ENCODE peak calls at places on chromosomes 4 and X, in six cellular contexts. One of them, this sample, is unnamed.

GRCh38 chrX:71653344-71653743 is 14.0 kb upstream of the LOC101059915 start:
- DNase-seq in A549: no peak
- DNase-seq in ovary: no peak
- DNase-seq in K562: no peak
- DNase-seq in suprapubic skin: no peak
- DNase-seq in upper lobe of left lung: no peak
- DNase-seq in this sample: no peak

GRCh38 chrX:24259544-24260240 is 54.2 kb downstream of the SUPT20HL2 start:
- DNase-seq in A549: peak
- DNase-seq in ovary: peak
- DNase-seq in K562: peak
- DNase-seq in suprapubic skin: no peak
- DNase-seq in upper lobe of left lung: no peak
- DNase-seq in this sample: peak

GRCh38 chr4:54543088-54543795 is 114.5 kb upstream of the KIT start:
- DNase-seq in A549: no peak
- DNase-seq in ovary: no peak
- DNase-seq in K562: no peak
- DNase-seq in suprapubic skin: no peak
- DNase-seq in upper lobe of left lung: no peak
- DNase-seq in this sample: no peak

GRCh38 chrX:68503830-68504229 is 5.0 kb downstream of the YIPF6 start:
- DNase-seq in A549: no peak
- DNase-seq in ovary: no peak
- DNase-seq in K562: no peak
- DNase-seq in suprapubic skin: no peak
- DNase-seq in upper lobe of left lung: no peak
- DNase-seq in this sample: no peak

GRCh38 chr4:17055788-17056187 is 157.3 kb upstream of the LDB2 start:
- DNase-seq in A549: no peak
- DNase-seq in ovary: no peak
- DNase-seq in K562: no peak
- DNase-seq in suprapubic skin: no peak
- DNase-seq in upper lobe of left lung: no peak
- DNase-seq in this sample: no peak

GRCh38 chrX:130330706-130331105 is 9.0 kb upstream of the SLC25A14 start:
- DNase-seq in A549: peak
- DNase-seq in ovary: peak
- DNase-seq in K562: peak
- DNase-seq in suprapubic skin: no peak
- DNase-seq in upper lobe of left lung: no peak
- DNase-seq in this sample: no peak

GRCh38 chr4:10008208-10009005 is 12.9 kb downstream of the SLC2A9 start:
- DNase-seq in A549: no peak
- DNase-seq in ovary: peak
- DNase-seq in K562: no peak
- DNase-seq in suprapubic skin: no peak
- DNase-seq in upper lobe of left lung: no peak
- DNase-seq in this sample: no peak

GRCh38 chrX:133258481-133258880 is 40.3 kb upstream of the TFDP3 start:
- DNase-seq in A549: no peak
- DNase-seq in ovary: no peak
- DNase-seq in K562: no peak
- DNase-seq in suprapubic skin: no peak
- DNase-seq in upper lobe of left lung: no peak
- DNase-seq in this sample: no peak

GRCh38 chr4:94757192-94758140 is at the start of gene BMPR1B:
- DNase-seq in A549: peak
- DNase-seq in ovary: peak
- DNase-seq in K562: no peak
- DNase-seq in suprapubic skin: no peak
- DNase-seq in upper lobe of left lung: peak
- DNase-seq in this sample: no peak

GRCh38 chr4:111641813-111642579 is 503.3 kb upstream of the FAM241A start:
- DNase-seq in A549: peak
- DNase-seq in ovary: no peak
- DNase-seq in K562: peak
- DNase-seq in suprapubic skin: peak
- DNase-seq in upper lobe of left lung: no peak
- DNase-seq in this sample: peak

GRCh38 chr4:22434895-22435294 is 81.0 kb downstream of the ADGRA3 start:
- DNase-seq in A549: peak
- DNase-seq in ovary: no peak
- DNase-seq in K562: peak
- DNase-seq in suprapubic skin: no peak
- DNase-seq in upper lobe of left lung: no peak
- DNase-seq in this sample: no peak

GRCh38 chrX:41238543-41238942 is 95.4 kb upstream of the DDX3X start:
- DNase-seq in A549: peak
- DNase-seq in ovary: no peak
- DNase-seq in K562: peak
- DNase-seq in suprapubic skin: no peak
- DNase-seq in upper lobe of left lung: no peak
- DNase-seq in this sample: no peak

GRCh38 chrX:83511208-83511607 is 3.1 kb downstream of the POU3F4 start:
- DNase-seq in A549: no peak
- DNase-seq in ovary: no peak
- DNase-seq in K562: no peak
- DNase-seq in suprapubic skin: no peak
- DNase-seq in upper lobe of left lung: peak
- DNase-seq in this sample: no peak

GRCh38 chr4:8010618-8011017 is 71.0 kb upstream of the AFAP1 start:
- DNase-seq in A549: no peak
- DNase-seq in ovary: no peak
- DNase-seq in K562: no peak
- DNase-seq in suprapubic skin: no peak
- DNase-seq in upper lobe of left lung: no peak
- DNase-seq in this sample: peak

GRCh38 chr4:7295917-7296660 is 103.8 kb downstream of the SORCS2 start:
- DNase-seq in A549: peak
- DNase-seq in ovary: peak
- DNase-seq in K562: peak
- DNase-seq in suprapubic skin: no peak
- DNase-seq in upper lobe of left lung: no peak
- DNase-seq in this sample: no peak

GRCh38 chr4:8913121-8913857 is 41.6 kb upstream of the HMX1 start:
- DNase-seq in A549: no peak
- DNase-seq in ovary: no peak
- DNase-seq in K562: peak
- DNase-seq in suprapubic skin: peak
- DNase-seq in upper lobe of left lung: no peak
- DNase-seq in this sample: peak

GRCh38 chrX:95290455-95290854 is 1394.2 kb upstream of the DIAPH2 start:
- DNase-seq in A549: no peak
- DNase-seq in ovary: no peak
- DNase-seq in K562: no peak
- DNase-seq in suprapubic skin: no peak
- DNase-seq in upper lobe of left lung: no peak
- DNase-seq in this sample: no peak

GRCh38 chr4:138263438-138263837 is 21.3 kb upstream of the SLC7A11 start:
- DNase-seq in A549: no peak
- DNase-seq in ovary: no peak
- DNase-seq in K562: no peak
- DNase-seq in suprapubic skin: no peak
- DNase-seq in upper lobe of left lung: no peak
- DNase-seq in this sample: no peak

GRCh38 chr4:39970559-39971270 is 7.0 kb downstream of the PDS5A start:
- DNase-seq in A549: peak
- DNase-seq in ovary: no peak
- DNase-seq in K562: peak
- DNase-seq in suprapubic skin: peak
- DNase-seq in upper lobe of left lung: no peak
- DNase-seq in this sample: no peak
- H3K27ac ChIP-seq in A549: no peak
- H3K27ac ChIP-seq in ovary: peak
- H3K27ac ChIP-seq in K562: peak
- H3K27ac ChIP-seq in suprapubic skin: no peak
- H3K27ac ChIP-seq in upper lobe of left lung: peak
- H3K27ac ChIP-seq in this sample: no peak

DNA sequence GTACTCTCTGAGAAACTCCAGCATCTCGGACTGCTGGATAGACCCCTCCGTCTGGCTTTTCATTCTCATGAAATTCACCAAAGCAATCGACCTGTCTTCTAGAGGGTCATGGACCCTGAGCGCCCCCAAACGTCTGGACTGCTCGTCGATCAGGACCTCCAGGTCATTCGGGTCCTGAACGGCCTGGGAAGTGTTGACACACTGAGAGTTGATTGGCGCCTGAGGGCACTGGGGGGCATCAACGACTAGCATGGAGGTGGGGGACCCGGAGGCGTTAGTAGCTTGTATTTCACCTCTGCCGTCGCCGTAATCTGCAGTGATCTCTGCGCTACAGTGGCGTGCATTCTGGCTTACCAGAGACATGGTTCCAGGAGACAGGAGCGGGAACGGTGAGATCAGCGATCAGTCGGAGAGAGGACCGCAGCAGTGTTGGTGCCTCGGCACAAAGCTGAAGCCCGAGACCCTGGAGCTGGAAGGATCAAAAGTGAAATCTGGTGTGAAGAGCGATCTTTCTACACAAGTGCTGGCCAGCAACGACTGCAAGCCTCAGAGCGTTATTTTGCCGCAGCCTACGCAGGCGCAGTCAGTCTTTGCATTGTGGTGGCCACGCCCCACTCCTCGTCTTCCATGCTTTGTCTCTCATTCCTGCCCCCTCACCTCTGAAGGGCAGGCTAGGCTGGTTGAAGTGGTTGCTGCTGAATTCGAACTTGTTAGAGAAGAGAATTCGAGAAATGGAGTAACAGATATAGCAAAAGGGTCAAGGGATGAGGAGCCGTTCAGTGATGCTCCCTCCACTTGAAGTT is at the start of gene MAGEE2:
- DNase-seq in A549: peak
- DNase-seq in ovary: no peak
- DNase-seq in K562: no peak
- DNase-seq in suprapubic skin: no peak
- DNase-seq in upper lobe of left lung: peak
- DNase-seq in this sample: no peak
- TF ChIP-seq CTCF in A549: no peak
- TF ChIP-seq CTCF in ovary: no peak
- TF ChIP-seq CTCF in K562: no peak
- TF ChIP-seq CTCF in suprapubic skin: no peak
- TF ChIP-seq CTCF in upper lobe of left lung: no peak
- TF ChIP-seq CTCF in this sample: no peak

GRCh38 chr4:158193171-158193749 is 17.0 kb upstream of the TMEM144 start:
- DNase-seq in A549: peak
- DNase-seq in ovary: no peak
- DNase-seq in K562: peak
- DNase-seq in suprapubic skin: no peak
- DNase-seq in upper lobe of left lung: no peak
- DNase-seq in this sample: no peak

GRCh38 chr4:158192439-158193158 is 17.7 kb upstream of the TMEM144 start:
- DNase-seq in A549: no peak
- DNase-seq in ovary: no peak
- DNase-seq in K562: no peak
- DNase-seq in suprapubic skin: no peak
- DNase-seq in upper lobe of left lung: no peak
- DNase-seq in this sample: no peak

GRCh38 chr4:158189409-158189808 is 16.6 kb upstream of the GASK1B start:
- DNase-seq in A549: no peak
- DNase-seq in ovary: no peak
- DNase-seq in K562: no peak
- DNase-seq in suprapubic skin: no peak
- DNase-seq in upper lobe of left lung: no peak
- DNase-seq in this sample: no peak

GRCh38 chr4:158186815-158187214 is 14.0 kb upstream of the GASK1B start:
- DNase-seq in A549: no peak
- DNase-seq in ovary: no peak
- DNase-seq in K562: no peak
- DNase-seq in suprapubic skin: no peak
- DNase-seq in upper lobe of left lung: no peak
- DNase-seq in this sample: no peak

GRCh38 chr4:158190736-158191135 is 17.9 kb upstream of the GASK1B start:
- DNase-seq in A549: no peak
- DNase-seq in ovary: no peak
- DNase-seq in K562: no peak
- DNase-seq in suprapubic skin: no peak
- DNase-seq in upper lobe of left lung: no peak
- DNase-seq in this sample: no peak
- TF ChIP-seq EP300 in A549: no peak
- TF ChIP-seq EP300 in ovary: no peak
- TF ChIP-seq EP300 in K562: peak
- TF ChIP-seq EP300 in suprapubic skin: no peak
- TF ChIP-seq EP300 in upper lobe of left lung: no peak
- TF ChIP-seq EP300 in this sample: no peak

GRCh38 chr4:140061194-140061593 is 92.8 kb downstream of the MAML3 start:
- DNase-seq in A549: peak
- DNase-seq in ovary: no peak
- DNase-seq in K562: no peak
- DNase-seq in suprapubic skin: no peak
- DNase-seq in upper lobe of left lung: no peak
- DNase-seq in this sample: no peak

GRCh38 chr4:140059159-140059558 is 94.8 kb downstream of the MAML3 start:
- DNase-seq in A549: peak
- DNase-seq in ovary: no peak
- DNase-seq in K562: no peak
- DNase-seq in suprapubic skin: no peak
- DNase-seq in upper lobe of left lung: no peak
- DNase-seq in this sample: no peak

GRCh38 chr4:140065393-140065792 is 88.6 kb downstream of the MAML3 start:
- DNase-seq in A549: no peak
- DNase-seq in ovary: no peak
- DNase-seq in K562: no peak
- DNase-seq in suprapubic skin: no peak
- DNase-seq in upper lobe of left lung: no peak
- DNase-seq in this sample: no peak

GRCh38 chr4:140057693-140058092 is 96.3 kb downstream of the MAML3 start:
- DNase-seq in A549: no peak
- DNase-seq in ovary: no peak
- DNase-seq in K562: no peak
- DNase-seq in suprapubic skin: no peak
- DNase-seq in upper lobe of left lung: no peak
- DNase-seq in this sample: no peak

DNA sequence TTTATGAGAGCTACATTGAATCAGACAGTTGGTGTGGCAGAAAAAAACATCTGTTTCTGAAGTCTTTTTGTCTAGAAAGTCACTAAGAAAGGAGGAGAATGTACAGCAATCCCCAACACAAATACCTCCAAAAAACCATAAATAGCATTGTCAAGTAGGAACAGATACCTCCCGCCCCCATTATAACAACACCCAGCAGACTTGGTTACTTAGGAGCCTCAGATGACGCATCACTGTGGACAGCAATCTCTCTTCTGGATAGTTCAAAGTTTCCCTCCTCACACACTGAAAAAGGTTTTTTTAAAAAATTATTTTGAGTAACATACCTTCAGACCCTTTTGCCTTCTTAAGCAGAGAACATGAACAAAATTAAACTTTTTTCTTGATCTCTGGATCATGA is 92.1 kb downstream of the MAML3 start:
- DNase-seq in A549: no peak
- DNase-seq in ovary: no peak
- DNase-seq in K562: no peak
- DNase-seq in suprapubic skin: no peak
- DNase-seq in upper lobe of left lung: no peak
- DNase-seq in this sample: no peak
- H3K27ac ChIP-seq in A549: peak
- H3K27ac ChIP-seq in ovary: no peak
- H3K27ac ChIP-seq in K562: no peak
- H3K27ac ChIP-seq in suprapubic skin: no peak
- H3K27ac ChIP-seq in upper lobe of left lung: no peak
- H3K27ac ChIP-seq in this sample: peak

GRCh38 chr4:120517966-120518365 is 404.6 kb downstream of the PRDM5 start:
- DNase-seq in A549: peak
- DNase-seq in ovary: peak
- DNase-seq in K562: no peak
- DNase-seq in suprapubic skin: no peak
- DNase-seq in upper lobe of left lung: no peak
- DNase-seq in this sample: peak
- TF ChIP-seq CTCF in A549: no peak
- TF ChIP-seq CTCF in ovary: no peak
- TF ChIP-seq CTCF in K562: no peak
- TF ChIP-seq CTCF in suprapubic skin: no peak
- TF ChIP-seq CTCF in upper lobe of left lung: no peak
- TF ChIP-seq CTCF in this sample: no peak

This sample was measured in sigmoid colon.